ENCODE peak calls at places on chromosomes 12 and 14, in six cellular contexts. W is ELR, S is colonic mucosa, L is activated T-cell treated with anti-CD3 and anti-CD28 coated beads for 1 hour, Y is A172, Q is HL-60. M is an unnamed sample.

GRCh38 chr12:74415633-74416032 is 122.0 kb upstream of the ATXN7L3B start:
- DNase-seq in W (peak; percentile 60), S (no peak), L (no peak), Y (peak; percentile 25), Q (no peak), M (peak; percentile 31)

GRCh38 chr14:102390486-102390885 is 27.7 kb downstream of the TECPR2 start:
- DNase-seq in W (peak; percentile 45), S (no peak), L (no peak), Y (no peak), Q (no peak), M (peak; percentile 10)

GRCh38 chr14:93301821-93302447 is 30.9 kb downstream of the BTBD7 start:
- DNase-seq in W (no peak), S (no peak), L (no peak), Y (peak; percentile 83), Q (no peak), M (no peak)

GRCh38 chr12:119061208-119061796 is 80.0 kb downstream of the SRRM4 start:
- DNase-seq in W (peak; percentile 21), S (peak; percentile 40), L (peak; percentile 4), Y (peak; percentile 17), Q (no peak), M (peak; percentile 58)

GRCh38 chr12:94622475-94622874 is 27.9 kb downstream of the TMCC3 start:
- DNase-seq in W (peak; percentile 56), S (no peak), L (no peak), Y (no peak), Q (no peak), M (peak; percentile 32)

GRCh38 chr14:41743140-41743539 is 136.5 kb downstream of the LRFN5 start:
- DNase-seq in W (no peak), S (no peak), L (no peak), Y (no peak), Q (no peak), M (no peak)

GRCh38 chr12:108318472-108319275 is 20.4 kb downstream of the CMKLR1 start:
- DNase-seq in W (no peak), S (no peak), L (no peak), Y (no peak), Q (no peak), M (no peak)

GRCh38 chr14:24944800-24945199 is 105.1 kb downstream of the STXBP6 start:
- DNase-seq in W (no peak), S (no peak), L (no peak), Y (no peak), Q (no peak), M (no peak)

GRCh38 chr14:93304771-93305170 is 28.1 kb downstream of the BTBD7 start:
- DNase-seq in W (peak; percentile 35), S (no peak), L (no peak), Y (no peak), Q (no peak), M (no peak)

GRCh38 chr14:65195042-65195719 is 92.9 kb upstream of the MAX start:
- DNase-seq in W (no peak), S (no peak), L (no peak), Y (no peak), Q (no peak), M (no peak)

GRCh38 chr14:91968280-91968679 is 20.8 kb upstream of the FBLN5 start:
- DNase-seq in W (no peak), S (no peak), L (no peak), Y (no peak), Q (no peak), M (no peak)

GRCh38 chr14:58171090-58171489 is 19.1 kb upstream of the ARMH4 start:
- DNase-seq in W (peak; percentile 80), S (peak; percentile 69), L (peak; percentile 9), Y (peak; percentile 85), Q (peak; percentile 24), M (peak; percentile 88)

GRCh38 chr12:41058266-41058665 is 129.9 kb upstream of the PDZRN4 start:
- DNase-seq in W (no peak), S (no peak), L (no peak), Y (no peak), Q (no peak), M (no peak)

GRCh38 chr14:40123816-40124215 is 691.6 kb upstream of the FBXO33 start:
- DNase-seq in W (no peak), S (no peak), L (no peak), Y (no peak), Q (no peak), M (no peak)

GRCh38 chr12:120993496-120993895 is 15.2 kb downstream of the HNF1A start:
- DNase-seq in W (no peak), S (no peak), L (no peak), Y (no peak), Q (no peak), M (no peak)

GRCh38 chr12:78028426-78028825 is 197.7 kb downstream of the NAV3 start:
- DNase-seq in W (no peak), S (no peak), L (no peak), Y (no peak), Q (no peak), M (no peak)

GRCh38 chr14:32252030-32252670 is 49.1 kb upstream of the RNU6-8 start:
- DNase-seq in W (peak; percentile 79), S (peak; percentile 69), L (peak; percentile 12), Y (peak; percentile 52), Q (peak; percentile 4), M (peak; percentile 70)

GRCh38 chr14:78902010-78902623 is 731.9 kb downstream of the NRXN3 start:
- DNase-seq in W (peak; percentile 51), S (peak; percentile 25), L (no peak), Y (peak; percentile 14), Q (no peak), M (peak; percentile 19)

GRCh38 chr12:127515941-127516340 is 751.0 kb upstream of the TMEM132C start:
- DNase-seq in W (peak; percentile 59), S (no peak), L (no peak), Y (peak; percentile 57), Q (no peak), M (peak; percentile 53)

GRCh38 chr12:11631288-11631687 is 18.2 kb upstream of the ETV6 start:
- DNase-seq in W (no peak), S (no peak), L (no peak), Y (no peak), Q (no peak), M (no peak)

GRCh38 chr12:5577239-5577638 is 145.3 kb downstream of the NTF3 start:
- DNase-seq in W (no peak), S (peak; percentile 62), L (no peak), Y (no peak), Q (no peak), M (no peak)

GRCh38 chr14:92022036-92022435 is 17.8 kb downstream of the TRIP11 start:
- DNase-seq in W (no peak), S (no peak), L (no peak), Y (no peak), Q (no peak), M (no peak)

GRCh38 chr14:74326369-74327152 is 21.7 kb upstream of the VRTN start:
- DNase-seq in W (no peak), S (no peak), L (no peak), Y (no peak), Q (no peak), M (no peak)

GRCh38 chr14:67166450-67166853 is 22.8 kb upstream of the GARIN2 start:
- DNase-seq in W (peak; percentile 68), S (peak; percentile 42), L (peak; percentile 7), Y (peak; percentile 45), Q (no peak), M (peak; percentile 38)

GRCh38 chr14:55043528-55043927 is 7.9 kb upstream of the MAPK1IP1L start:
- DNase-seq in W (no peak), S (no peak), L (no peak), Y (no peak), Q (no peak), M (no peak)

M was measured in HT1080.